ENCODE peak calls at places on chromosomes 16 and 17, in four cellular contexts. V is transverse colon, O is ELR, G is GM23248. K is an unnamed sample.

GRCh38 chr16:14628806-14629611 is 1.1 kb downstream of the PARN start:
- DNase-seq in O (peak; percentile 21), G (no peak), V (no peak), K (no peak)

GRCh38 chr16:85335584-85336492 is 223.6 kb upstream of the CIBAR2 start:
- DNase-seq in V (peak; percentile 66), G (peak; percentile 62), O (peak; percentile 39), K (peak; percentile 35)

GRCh38 chr16:11990672-11991390 is 14.3 kb downstream of the SNX29 start:
- DNase-seq in G (no peak), V (no peak), O (no peak), K (no peak)

GRCh38 chr16:29744541-29745101 is 1.2 kb downstream of the C16orf54 start:
- DNase-seq in G (no peak), V (no peak), O (no peak), K (no peak)

GRCh38 chr16:13766334-13766733 is 153.6 kb upstream of the ERCC4 start:
- DNase-seq in O (no peak), G (no peak), V (no peak), K (no peak)

GRCh38 chr16:60299345-60299744 is 1565.2 kb upstream of the GOT2 start:
- DNase-seq in V (no peak), O (no peak), G (no peak), K (no peak)

GRCh38 chr17:42577140-42577531 is 393 bp downstream of the PSMC3IP start:
- DNase-seq in G (no peak), V (no peak), O (no peak), K (peak; percentile 9)

GRCh38 chr17:9402590-9403199 is 172.9 kb downstream of the STX8 start:
- DNase-seq in V (peak; percentile 25), G (peak; percentile 48), O (peak; percentile 69), K (peak; percentile 63)

GRCh38 chr17:68661265-68662036 is 60.3 kb upstream of the FAM20A start:
- DNase-seq in V (no peak), O (no peak), G (no peak), K (no peak)

GRCh38 chr17:16961792-16962191 is 10.1 kb downstream of the TNFRSF13B start:
- DNase-seq in O (no peak), V (no peak), G (no peak), K (no peak)

GRCh38 chr17:70987867-70988340 is 818.6 kb downstream of the KCNJ2 start:
- DNase-seq in G (no peak), V (no peak), O (no peak), K (no peak)

GRCh38 chr17:48045270-48046001 is 2.7 kb upstream of the NFE2L1 start:
- DNase-seq in V (no peak), O (peak; percentile 39), G (peak; percentile 62), K (no peak)

GRCh38 chr17:39195568-39196160 is 1.8 kb downstream of the CACNB1 start:
- DNase-seq in V (peak; percentile 29), G (peak; percentile 50), O (no peak), K (no peak)

GRCh38 chr17:46727572-46728348 is 90.7 kb downstream of the WNT3 start:
- DNase-seq in G (peak; percentile 90), V (no peak), O (peak; percentile 96), K (peak; percentile 11)

GRCh38 chr16:89607937-89608740 is 5.3 kb upstream of the DPEP1 start:
- DNase-seq in G (no peak), V (no peak), O (no peak), K (no peak)

GRCh38 chr16:64745275-64745674 is 376.6 kb downstream of the CDH11 start:
- DNase-seq in G (no peak), O (no peak), V (no peak), K (no peak)

GRCh38 chr16:75151798-75152197 is 3.5 kb downstream of the ZFP1 start:
- DNase-seq in G (no peak), V (no peak), O (no peak), K (no peak)

GRCh38 chr17:31308372-31308905 is 5.4 kb downstream of the EVI2B start:
- DNase-seq in V (no peak), O (no peak), G (no peak), K (no peak)

GRCh38 chr16:28502290-28502689 is 4.3 kb downstream of the IL27 start:
- DNase-seq in V (no peak), G (no peak), O (no peak), K (no peak)

GRCh38 chr16:2027024-2028010 is 615 bp downstream of the NHERF2 start:
- DNase-seq in O (peak; percentile 56), V (no peak), G (peak; percentile 72), K (peak; percentile 52)

K was measured in dermis blood vessel endothelial cell.